ENCODE peak calls at places on chromosome 13, in four cellular contexts. B, T, V and P are unnamed samples.

GRCh38 chr13:98327326-98328314 is 150.6 kb upstream of the RNF113B start:
- DNase-seq in V (peak), B (no peak), T (no peak), P (peak)

GRCh38 chr13:114140909-114141255 is 8.5 kb upstream of the RASA3 start:
- DNase-seq in V (no peak), B (no peak), T (no peak), P (no peak)

GRCh38 chr13:76832258-76832988 is 53.8 kb downstream of the KCTD12 start:
- DNase-seq in V (no peak), T (no peak), B (no peak), P (no peak)

GRCh38 chr13:43487885-43488284 is 298.9 kb downstream of the ENOX1 start:
- DNase-seq in V (no peak), B (no peak), T (no peak), P (no peak)

GRCh38 chr13:29897102-29897501 is 46.7 kb upstream of the UBL3 start:
- DNase-seq in V (no peak), B (no peak), T (no peak), P (no peak)

GRCh38 chr13:112320303-112320702 is 55.9 kb upstream of the SPACA7 start:
- DNase-seq in V (no peak), T (no peak), B (no peak), P (no peak)

GRCh38 chr13:72204291-72204690 is 337.3 kb upstream of the DACH1 start:
- DNase-seq in T (no peak), V (no peak), B (no peak), P (no peak)

GRCh38 chr13:26538363-26539317 is 18.8 kb upstream of the WASF3 start:
- DNase-seq in B (no peak), T (no peak), V (no peak), P (no peak)

GRCh38 chr13:48236528-48237353 is 3.7 kb downstream of the ITM2B start:
- DNase-seq in T (no peak), V (no peak), B (no peak), P (no peak)

GRCh38 chr13:106710267-106710666 is 142.3 kb upstream of the ARGLU1 start:
- DNase-seq in T (peak), B (no peak), V (no peak), P (no peak)

DNA sequence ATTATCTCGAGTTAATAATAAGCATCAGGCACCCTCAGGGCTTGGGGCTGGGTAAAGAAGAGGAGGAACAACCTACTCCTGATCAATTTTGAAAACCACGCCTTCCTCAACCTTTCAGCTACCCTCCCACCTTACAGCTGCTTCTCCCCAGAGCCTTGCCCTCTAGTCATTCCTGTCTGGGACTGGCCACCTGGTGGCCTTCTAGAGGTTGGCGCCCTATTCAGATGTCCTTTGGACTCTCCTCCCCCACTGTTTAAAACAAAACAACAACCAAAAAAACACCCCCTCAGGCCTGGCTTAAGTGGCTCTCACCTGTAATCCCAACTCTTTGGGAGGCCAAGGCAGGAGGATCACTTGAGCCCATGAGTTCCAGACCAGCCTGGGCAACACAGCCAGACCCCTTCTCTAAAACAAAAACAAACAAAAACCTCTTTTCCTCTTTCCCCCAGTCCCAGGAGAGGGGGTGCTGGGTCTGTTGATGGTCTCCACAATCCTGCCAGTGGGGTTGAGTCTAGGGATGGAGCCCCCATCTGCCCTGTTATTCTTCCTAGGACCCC is 62.3 kb downstream of the CCDC70 start:
- DNase-seq in T (no peak), V (peak), B (no peak), P (peak)
- TF ChIP-seq CTCF in T (no peak), V (peak), B (peak), P (peak)

DNA sequence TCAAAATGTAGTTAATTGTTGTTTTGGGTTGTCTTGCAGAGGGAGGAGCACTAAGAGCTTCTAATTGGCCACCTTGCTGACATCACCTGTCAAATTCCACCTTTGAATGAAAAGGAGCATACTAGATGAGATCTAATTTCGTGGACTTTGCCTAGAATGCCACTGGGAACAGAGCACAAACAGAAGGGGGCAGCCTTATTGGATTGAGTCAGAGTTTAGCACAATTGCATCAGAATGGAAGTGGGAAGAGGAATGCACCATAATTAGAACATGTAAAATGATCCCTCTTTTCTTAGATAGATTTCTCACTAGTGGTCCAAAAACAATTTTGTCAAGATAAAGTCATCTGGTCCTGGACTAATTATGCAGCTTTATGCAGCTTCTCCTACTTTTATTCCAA is 1552.2 kb downstream of the PCDH9 start:
- DNase-seq in B (no peak), T (no peak), V (no peak), P (no peak)
- TF ChIP-seq CTCF in B (no peak), T (no peak), V (peak), P (no peak)

GRCh38 chr13:33764716-33765115 is 53.2 kb upstream of the RFC3 start:
- DNase-seq in V (no peak), T (no peak), B (no peak), P (no peak)

GRCh38 chr13:33757713-33758112 is 60.2 kb upstream of the RFC3 start:
- DNase-seq in T (no peak), V (no peak), B (no peak), P (no peak)

GRCh38 chr13:33758113-33758512 is 59.8 kb upstream of the RFC3 start:
- DNase-seq in T (no peak), V (no peak), B (no peak), P (no peak)

GRCh38 chr13:33763021-33763420 is 54.9 kb upstream of the RFC3 start:
- DNase-seq in V (no peak), B (no peak), T (no peak), P (no peak)

DNA sequence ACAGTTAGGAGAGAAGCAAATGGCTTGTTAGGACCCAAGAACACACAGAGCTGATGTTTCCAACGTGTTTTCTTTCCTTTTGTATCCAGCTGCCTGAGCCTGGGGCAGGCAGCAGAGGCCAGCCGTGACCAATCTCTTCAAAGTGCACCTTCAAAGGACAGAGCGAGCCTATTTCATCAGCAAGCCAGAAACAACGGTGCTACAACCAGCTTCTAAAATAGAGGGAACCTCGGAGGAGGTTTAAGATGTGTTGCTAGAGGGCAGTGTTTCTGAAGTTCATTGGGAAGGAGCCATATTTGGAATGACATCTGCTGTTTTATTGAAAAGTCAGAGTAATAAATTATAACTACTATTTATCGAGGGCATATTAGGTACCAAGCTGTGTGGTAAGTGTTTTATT is 56.2 kb upstream of the RFC3 start:
- DNase-seq in V (peak), B (peak), T (no peak), P (no peak)
- TF ChIP-seq CTCF in V (peak), B (peak), T (no peak), P (no peak)

GRCh38 chr13:28609381-28609780 is 49.5 kb upstream of the POMP start:
- DNase-seq in V (no peak), T (no peak), B (no peak), P (no peak)

GRCh38 chr13:28611654-28612131 is 47.2 kb upstream of the POMP start:
- DNase-seq in V (no peak), T (no peak), B (no peak), P (no peak)

GRCh38 chr13:28611021-28611420 is 47.9 kb upstream of the POMP start:
- DNase-seq in B (no peak), V (no peak), T (no peak), P (no peak)

GRCh38 chr13:28607187-28607955 is 51.6 kb upstream of the POMP start:
- DNase-seq in B (no peak), T (no peak), V (no peak), P (no peak)

GRCh38 chr13:28609936-28610335 is 49.0 kb upstream of the POMP start:
- DNase-seq in V (no peak), B (no peak), T (no peak), P (no peak)
- TF ChIP-seq CTCF in V (no peak), B (no peak), T (no peak), P (no peak)

DNA sequence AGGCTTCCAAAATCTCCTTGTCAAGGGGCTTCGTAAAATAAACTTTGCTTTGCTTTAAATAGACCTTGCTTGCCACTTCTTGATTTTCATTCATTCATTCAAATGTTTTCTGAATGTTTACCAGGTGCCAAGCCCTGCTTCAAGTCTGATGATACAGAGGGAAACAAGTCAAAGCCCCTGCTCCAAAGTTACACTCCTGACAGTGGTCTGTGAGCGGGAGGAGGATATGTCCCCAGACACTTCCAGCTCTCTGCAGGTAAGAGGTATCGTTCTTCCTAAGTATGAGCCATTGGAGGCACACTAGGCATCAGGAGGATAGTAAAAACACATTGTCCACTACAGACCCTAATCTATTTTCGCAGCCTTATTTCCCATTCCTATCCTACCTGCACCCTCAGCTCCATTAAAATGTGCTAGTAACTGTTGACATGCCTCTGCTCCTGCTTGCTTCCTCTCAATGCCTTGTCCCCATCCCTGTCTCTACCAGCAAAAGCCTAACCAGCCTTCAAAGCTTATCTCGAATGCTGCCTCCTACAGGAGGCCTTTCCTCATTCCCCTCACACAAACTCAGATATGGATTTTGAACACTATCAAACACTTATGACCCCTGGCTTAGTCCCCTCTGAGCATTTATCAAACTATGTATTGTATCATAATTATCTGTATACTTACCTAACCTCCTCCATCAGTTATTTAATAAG is 6.2 kb upstream of the WBP4 start:
- DNase-seq in V (peak), T (no peak), B (no peak), P (no peak)
- TF ChIP-seq CTCF in V (peak), T (no peak), B (peak), P (no peak)

DNA sequence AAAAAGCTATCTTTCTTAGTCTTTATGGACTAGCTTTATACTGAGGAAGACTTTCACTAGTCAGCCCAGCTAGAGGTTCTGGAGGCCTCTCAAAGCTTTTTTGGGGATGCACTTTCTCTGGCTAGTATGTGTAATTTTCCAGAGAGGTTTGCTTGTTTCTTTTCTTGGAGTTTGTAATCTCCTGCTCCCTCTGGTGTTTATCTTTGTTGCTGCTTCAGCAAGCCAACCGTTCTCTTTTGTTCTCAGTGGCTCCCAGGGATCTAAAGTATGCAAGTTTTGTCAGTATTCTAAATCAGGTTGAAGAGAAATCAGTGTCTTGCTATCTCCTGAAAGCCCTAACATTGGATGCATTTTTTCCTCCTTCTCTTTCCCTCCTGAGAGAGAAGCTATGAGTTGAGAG is 121.1 kb upstream of the MYO16 start:
- DNase-seq in T (no peak), V (peak), B (no peak), P (peak)
- TF ChIP-seq CTCF in T (peak), V (peak), B (peak), P (no peak)

GRCh38 chr13:52845334-52845761 is 3.1 kb downstream of the PCDH8 start:
- DNase-seq in T (no peak), V (peak), B (peak), P (peak)
- TF ChIP-seq CTCF in T (no peak), V (peak), B (peak), P (no peak)

GRCh38 chr13:34779171-34779570 is 162.9 kb upstream of the NBEA start:
- DNase-seq in T (no peak), B (no peak), V (no peak), P (no peak)
- TF ChIP-seq CTCF in T (peak), B (no peak), V (peak), P (no peak)

GRCh38 chr13:110352735-110353134 is 45.7 kb downstream of the COL4A2 start:
- DNase-seq in T (no peak), B (no peak), V (no peak), P (peak)
- TF ChIP-seq CTCF in T (peak), B (peak), V (peak), P (peak)

GRCh38 chr13:74573654-74574053 is 439.4 kb upstream of the KLF12 start:
- DNase-seq in B (no peak), V (peak), T (peak), P (peak)
- TF ChIP-seq CTCF in B (no peak), V (peak), T (peak), P (peak)